ENCODE peak calls at places on chromosomes 12 and 14, in seven cellular contexts. One of them, this sample, is unnamed.

GRCh38 chr12:77577756-77578155 is 252.9 kb upstream of the NAV3 start:
- DNase-seq in H1: no peak
- DNase-seq in trophoblast cell: no peak
- DNase-seq in mesendoderm: no peak
- DNase-seq in IMR-90: peak
- DNase-seq in neuronal stem cell: no peak
- DNase-seq in mesenchymal stem cell: no peak
- DNase-seq in this sample: no peak

GRCh38 chr12:104329697-104330096 is 26.2 kb downstream of the EID3 start:
- DNase-seq in mesendoderm: no peak
- DNase-seq in trophoblast cell: no peak
- DNase-seq in mesenchymal stem cell: no peak
- DNase-seq in neuronal stem cell: no peak
- DNase-seq in IMR-90: no peak
- DNase-seq in H1: no peak
- DNase-seq in this sample: no peak

GRCh38 chr12:11863478-11863906 is 207.2 kb upstream of the BCL2L14 start:
- DNase-seq in IMR-90: no peak
- DNase-seq in mesendoderm: no peak
- DNase-seq in trophoblast cell: no peak
- DNase-seq in H1: no peak
- DNase-seq in mesenchymal stem cell: peak
- DNase-seq in neuronal stem cell: no peak
- DNase-seq in this sample: no peak

GRCh38 chr14:29548948-29549370 is 378.7 kb downstream of the PRKD1 start:
- DNase-seq in mesenchymal stem cell: peak
- DNase-seq in H1: no peak
- DNase-seq in IMR-90: peak
- DNase-seq in neuronal stem cell: peak
- DNase-seq in trophoblast cell: peak
- DNase-seq in mesendoderm: peak
- DNase-seq in this sample: no peak

GRCh38 chr14:93160353-93160801 is 24.3 kb downstream of the MOAP1 start:
- DNase-seq in IMR-90: no peak
- DNase-seq in H1: no peak
- DNase-seq in mesendoderm: peak
- DNase-seq in neuronal stem cell: no peak
- DNase-seq in mesenchymal stem cell: no peak
- DNase-seq in trophoblast cell: peak
- DNase-seq in this sample: peak

GRCh38 chr14:60965402-60965801 is 15.5 kb downstream of the TRMT5 start:
- DNase-seq in mesenchymal stem cell: peak
- DNase-seq in neuronal stem cell: no peak
- DNase-seq in trophoblast cell: no peak
- DNase-seq in IMR-90: peak
- DNase-seq in mesendoderm: no peak
- DNase-seq in H1: no peak
- DNase-seq in this sample: no peak

GRCh38 chr14:106883218-106883692 is 1356.9 kb downstream of the TMEM121 start:
- DNase-seq in neuronal stem cell: no peak
- DNase-seq in H1: no peak
- DNase-seq in mesenchymal stem cell: peak
- DNase-seq in IMR-90: no peak
- DNase-seq in mesendoderm: peak
- DNase-seq in trophoblast cell: peak
- DNase-seq in this sample: no peak

GRCh38 chr12:88903333-88903732 is 323.1 kb upstream of the KITLG start:
- DNase-seq in trophoblast cell: no peak
- DNase-seq in neuronal stem cell: no peak
- DNase-seq in H1: no peak
- DNase-seq in mesendoderm: no peak
- DNase-seq in mesenchymal stem cell: no peak
- DNase-seq in IMR-90: no peak
- DNase-seq in this sample: no peak

GRCh38 chr12:79920421-79921238 is 14.3 kb downstream of the PPP1R12A start:
- DNase-seq in neuronal stem cell: no peak
- DNase-seq in IMR-90: no peak
- DNase-seq in mesendoderm: no peak
- DNase-seq in mesenchymal stem cell: no peak
- DNase-seq in H1: no peak
- DNase-seq in trophoblast cell: no peak
- DNase-seq in this sample: no peak

GRCh38 chr12:12095016-12095415 is 24.3 kb downstream of the BCL2L14 start:
- DNase-seq in trophoblast cell: no peak
- DNase-seq in neuronal stem cell: no peak
- DNase-seq in IMR-90: peak
- DNase-seq in mesenchymal stem cell: peak
- DNase-seq in H1: no peak
- DNase-seq in mesendoderm: no peak
- DNase-seq in this sample: no peak

GRCh38 chr12:44972746-44973421 is 78.0 kb downstream of the DBX2 start:
- DNase-seq in IMR-90: no peak
- DNase-seq in neuronal stem cell: peak
- DNase-seq in mesendoderm: peak
- DNase-seq in mesenchymal stem cell: peak
- DNase-seq in H1: no peak
- DNase-seq in trophoblast cell: peak
- DNase-seq in this sample: peak

GRCh38 chr14:32678088-32678487 is 260.6 kb upstream of the NPAS3 start:
- DNase-seq in mesenchymal stem cell: no peak
- DNase-seq in neuronal stem cell: no peak
- DNase-seq in H1: no peak
- DNase-seq in mesendoderm: no peak
- DNase-seq in trophoblast cell: peak
- DNase-seq in IMR-90: no peak
- DNase-seq in this sample: no peak

GRCh38 chr14:106200539-106201310 is 674.3 kb downstream of the TMEM121 start:
- DNase-seq in neuronal stem cell: no peak
- DNase-seq in trophoblast cell: no peak
- DNase-seq in mesendoderm: no peak
- DNase-seq in IMR-90: no peak
- DNase-seq in mesenchymal stem cell: no peak
- DNase-seq in H1: no peak
- DNase-seq in this sample: no peak

GRCh38 chr12:101710289-101710688 is 12.8 kb downstream of the CHPT1 start:
- DNase-seq in trophoblast cell: no peak
- DNase-seq in H1: no peak
- DNase-seq in mesendoderm: no peak
- DNase-seq in neuronal stem cell: no peak
- DNase-seq in IMR-90: no peak
- DNase-seq in mesenchymal stem cell: no peak
- DNase-seq in this sample: no peak

GRCh38 chr12:80655751-80656150 is 51.7 kb upstream of the MYF6 start:
- DNase-seq in IMR-90: peak
- DNase-seq in H1: no peak
- DNase-seq in neuronal stem cell: no peak
- DNase-seq in mesenchymal stem cell: no peak
- DNase-seq in mesendoderm: no peak
- DNase-seq in trophoblast cell: no peak
- DNase-seq in this sample: no peak

GRCh38 chr12:116259800-116260589 is 17.5 kb downstream of the MED13L start:
- DNase-seq in mesendoderm: no peak
- DNase-seq in trophoblast cell: no peak
- DNase-seq in neuronal stem cell: no peak
- DNase-seq in IMR-90: no peak
- DNase-seq in mesenchymal stem cell: no peak
- DNase-seq in H1: no peak
- DNase-seq in this sample: no peak

GRCh38 chr14:74409441-74409840 is 16.6 kb downstream of the SYNDIG1L start:
- DNase-seq in mesendoderm: no peak
- DNase-seq in mesenchymal stem cell: no peak
- DNase-seq in H1: no peak
- DNase-seq in trophoblast cell: no peak
- DNase-seq in IMR-90: no peak
- DNase-seq in neuronal stem cell: no peak
- DNase-seq in this sample: no peak

DNA sequence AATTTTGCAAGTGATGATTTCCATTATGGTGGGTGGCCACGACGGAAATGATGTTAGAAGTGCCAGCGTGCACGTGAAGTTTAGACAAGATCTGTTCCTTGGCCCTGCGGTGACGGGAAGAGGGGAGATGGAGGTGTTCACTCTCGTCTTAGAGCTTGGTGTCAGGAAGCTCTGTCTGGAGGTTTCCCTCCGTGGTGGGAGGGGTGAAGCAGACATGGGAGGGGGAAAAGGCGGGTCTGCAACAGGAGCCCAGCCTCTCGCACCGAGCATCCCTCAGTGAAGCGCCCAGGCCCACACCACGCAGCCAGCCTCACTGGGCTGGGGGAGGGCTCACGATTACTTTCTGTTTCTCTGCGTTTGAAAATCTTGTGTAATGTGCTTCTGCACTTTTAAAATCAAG is 26.3 kb downstream of the EML1 start:
- DNase-seq in H1: no peak
- DNase-seq in mesenchymal stem cell: no peak
- DNase-seq in IMR-90: no peak
- DNase-seq in trophoblast cell: no peak
- DNase-seq in neuronal stem cell: no peak
- DNase-seq in mesendoderm: peak
- DNase-seq in this sample: peak
- H4K8ac ChIP-seq in H1: no peak
- H4K8ac ChIP-seq in mesenchymal stem cell: no peak
- H4K8ac ChIP-seq in IMR-90: no peak
- H4K8ac ChIP-seq in trophoblast cell: no peak
- H4K8ac ChIP-seq in neuronal stem cell: no peak
- H4K8ac ChIP-seq in mesendoderm: no peak
- H4K8ac ChIP-seq in this sample: no peak

DNA sequence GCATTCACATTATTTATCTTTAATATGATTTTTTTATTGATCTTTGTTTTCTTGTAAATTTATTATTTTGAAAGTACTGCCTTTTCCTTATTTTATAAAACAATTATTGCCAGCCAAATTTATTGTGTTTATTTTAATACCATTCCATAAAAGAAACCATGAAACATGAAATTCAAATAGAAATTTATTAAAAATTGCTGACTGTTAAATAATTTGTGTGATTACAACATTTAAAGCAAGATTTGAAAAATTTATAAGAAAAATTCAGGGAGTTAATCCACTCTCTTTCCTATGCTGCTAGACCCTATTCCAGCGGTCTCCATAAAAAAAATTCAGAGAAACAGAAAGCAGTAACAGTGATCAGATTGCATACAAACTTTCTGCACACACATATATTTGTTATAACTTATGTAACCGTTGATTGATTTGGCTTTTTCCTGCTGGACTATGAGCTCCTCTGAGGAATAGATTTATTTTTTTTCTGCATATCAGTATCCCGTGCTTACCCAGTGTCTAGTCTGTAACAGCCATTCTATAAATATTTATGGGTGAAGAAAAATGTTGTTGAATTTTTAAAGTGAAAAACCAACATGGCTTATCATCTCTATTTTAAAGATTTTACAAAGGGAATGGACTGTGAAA is 68.1 kb downstream of the LRRK2 start:
- DNase-seq in IMR-90: no peak
- DNase-seq in mesenchymal stem cell: no peak
- DNase-seq in H1: no peak
- DNase-seq in mesendoderm: no peak
- DNase-seq in trophoblast cell: no peak
- DNase-seq in neuronal stem cell: no peak
- DNase-seq in this sample: no peak
- H4K8ac ChIP-seq in IMR-90: no peak
- H4K8ac ChIP-seq in mesenchymal stem cell: no peak
- H4K8ac ChIP-seq in H1: no peak
- H4K8ac ChIP-seq in mesendoderm: no peak
- H4K8ac ChIP-seq in trophoblast cell: no peak
- H4K8ac ChIP-seq in neuronal stem cell: no peak
- H4K8ac ChIP-seq in this sample: no peak

DNA sequence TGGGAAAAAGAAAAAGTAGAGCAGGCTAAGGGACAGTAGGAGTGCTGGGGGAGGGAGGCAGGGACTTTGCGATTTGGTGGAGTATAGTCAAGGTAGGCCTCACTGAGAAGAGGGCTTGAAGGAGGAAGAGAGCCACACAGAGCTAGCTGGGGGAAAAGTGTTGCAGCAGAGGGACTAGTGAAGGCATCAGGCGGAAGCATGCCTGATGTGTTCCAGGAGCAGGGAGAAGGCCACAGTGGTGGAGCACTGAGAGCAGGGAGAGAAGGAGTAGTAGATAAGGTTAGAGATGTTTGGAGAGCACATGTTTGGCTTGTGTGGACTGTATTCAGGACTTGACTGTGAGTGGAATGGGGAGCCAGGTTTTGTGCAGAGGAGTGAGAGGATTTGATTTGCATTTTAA is 9.0 kb downstream of the FRMD6 start:
- DNase-seq in mesendoderm: no peak
- DNase-seq in mesenchymal stem cell: no peak
- DNase-seq in H1: no peak
- DNase-seq in IMR-90: no peak
- DNase-seq in neuronal stem cell: no peak
- DNase-seq in trophoblast cell: no peak
- DNase-seq in this sample: no peak
- H4K8ac ChIP-seq in mesendoderm: no peak
- H4K8ac ChIP-seq in mesenchymal stem cell: peak
- H4K8ac ChIP-seq in H1: peak
- H4K8ac ChIP-seq in IMR-90: no peak
- H4K8ac ChIP-seq in neuronal stem cell: no peak
- H4K8ac ChIP-seq in trophoblast cell: no peak
- H4K8ac ChIP-seq in this sample: no peak

DNA sequence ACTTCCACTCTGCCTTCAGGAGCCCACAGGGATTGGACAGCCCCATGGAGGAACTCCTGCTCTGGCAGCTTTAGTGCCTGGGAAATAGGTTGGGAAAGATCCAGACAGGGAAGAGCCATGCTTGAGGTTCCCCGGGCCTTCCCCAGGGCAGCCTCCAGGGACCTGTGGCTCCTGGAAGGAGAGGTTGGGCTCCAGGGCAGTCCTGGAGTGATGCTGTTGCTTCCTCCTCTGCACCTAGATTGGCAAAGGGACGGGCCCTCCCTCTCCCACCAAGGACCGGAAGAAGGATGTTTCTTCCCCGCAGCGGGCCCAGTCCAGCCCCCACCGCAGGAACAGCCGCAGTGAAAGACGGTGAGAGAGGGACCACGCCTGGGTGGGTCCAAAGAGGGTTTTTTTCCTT is 16.5 kb downstream of the VASH1 start:
- DNase-seq in mesenchymal stem cell: no peak
- DNase-seq in mesendoderm: no peak
- DNase-seq in neuronal stem cell: no peak
- DNase-seq in IMR-90: no peak
- DNase-seq in H1: no peak
- DNase-seq in trophoblast cell: no peak
- DNase-seq in this sample: peak
- H4K8ac ChIP-seq in mesenchymal stem cell: no peak
- H4K8ac ChIP-seq in mesendoderm: no peak
- H4K8ac ChIP-seq in neuronal stem cell: no peak
- H4K8ac ChIP-seq in IMR-90: no peak
- H4K8ac ChIP-seq in H1: no peak
- H4K8ac ChIP-seq in trophoblast cell: no peak
- H4K8ac ChIP-seq in this sample: no peak